ENCODE peak calls at places on chromosomes 13 and 19, in five cellular contexts. One of them, this sample, is unnamed.

GRCh38 chr13:65913173-65913572 is 1317.0 kb downstream of the PCDH9 start:
- DNase-seq in mesothelial cell of epicardium: no peak
- DNase-seq in activated T-cell treated with anti-CD3 and anti-CD28 coated beads for 1 hour: no peak
- DNase-seq in NCI-H446 treated with DMSO at 0.1 percent for 48 hours: no peak
- DNase-seq in NCI-H774: no peak
- DNase-seq in this sample: no peak

GRCh38 chr13:31200636-31200970 is 828 bp downstream of the B3GLCT start:
- DNase-seq in activated T-cell treated with anti-CD3 and anti-CD28 coated beads for 1 hour: peak
- DNase-seq in NCI-H774: peak
- DNase-seq in mesothelial cell of epicardium: peak
- DNase-seq in NCI-H446 treated with DMSO at 0.1 percent for 48 hours: no peak
- DNase-seq in this sample: no peak

GRCh38 chr13:102677122-102677521 is 17.7 kb downstream of the METTL21C start:
- DNase-seq in NCI-H446 treated with DMSO at 0.1 percent for 48 hours: no peak
- DNase-seq in activated T-cell treated with anti-CD3 and anti-CD28 coated beads for 1 hour: no peak
- DNase-seq in NCI-H774: no peak
- DNase-seq in mesothelial cell of epicardium: no peak
- DNase-seq in this sample: no peak

GRCh38 chr13:46382224-46382623 is 4.8 kb downstream of the RUBCNL start:
- DNase-seq in NCI-H774: no peak
- DNase-seq in NCI-H446 treated with DMSO at 0.1 percent for 48 hours: no peak
- DNase-seq in activated T-cell treated with anti-CD3 and anti-CD28 coated beads for 1 hour: no peak
- DNase-seq in mesothelial cell of epicardium: no peak
- DNase-seq in this sample: no peak

GRCh38 chr19:2969104-2969504 is 8.3 kb upstream of the TLE6 start:
- DNase-seq in NCI-H446 treated with DMSO at 0.1 percent for 48 hours: peak
- DNase-seq in mesothelial cell of epicardium: peak
- DNase-seq in NCI-H774: peak
- DNase-seq in activated T-cell treated with anti-CD3 and anti-CD28 coated beads for 1 hour: no peak
- DNase-seq in this sample: no peak

GRCh38 chr19:17946965-17947784 is 14.4 kb downstream of the CCDC124 start:
- DNase-seq in mesothelial cell of epicardium: no peak
- DNase-seq in NCI-H446 treated with DMSO at 0.1 percent for 48 hours: no peak
- DNase-seq in activated T-cell treated with anti-CD3 and anti-CD28 coated beads for 1 hour: peak
- DNase-seq in NCI-H774: no peak
- DNase-seq in this sample: no peak

GRCh38 chr13:23488442-23488841 is 54.9 kb upstream of the SACS start:
- DNase-seq in NCI-H446 treated with DMSO at 0.1 percent for 48 hours: no peak
- DNase-seq in NCI-H774: peak
- DNase-seq in mesothelial cell of epicardium: no peak
- DNase-seq in activated T-cell treated with anti-CD3 and anti-CD28 coated beads for 1 hour: no peak
- DNase-seq in this sample: no peak

GRCh38 chr19:3855321-3855720 is 13.5 kb downstream of the ZFR2 start:
- DNase-seq in mesothelial cell of epicardium: no peak
- DNase-seq in activated T-cell treated with anti-CD3 and anti-CD28 coated beads for 1 hour: no peak
- DNase-seq in NCI-H446 treated with DMSO at 0.1 percent for 48 hours: no peak
- DNase-seq in NCI-H774: peak
- DNase-seq in this sample: no peak